ENCODE peak calls at places on chromosomes 7 and 10, in four cellular contexts. One of them, this sample, is unnamed.

GRCh38 chr10:47374611-47375536 is 9.2 kb downstream of the ZNF488 start:
- DNase-seq in neuronal stem cell: no peak
- DNase-seq in IMR-90: peak; percentile 62
- DNase-seq in H1: no peak
- DNase-seq in this sample: no peak

GRCh38 chr10:69911571-69912528 is 110.1 kb downstream of the COL13A1 start:
- DNase-seq in neuronal stem cell: no peak
- DNase-seq in IMR-90: no peak
- DNase-seq in H1: no peak
- DNase-seq in this sample: peak; percentile 42

GRCh38 chr7:74039337-74039736 is 11.4 kb downstream of the ELN start:
- DNase-seq in neuronal stem cell: no peak
- DNase-seq in IMR-90: no peak
- DNase-seq in H1: no peak
- DNase-seq in this sample: no peak

GRCh38 chr10:21264271-21264670 is 261.2 kb downstream of the SKIDA1 start:
- DNase-seq in neuronal stem cell: no peak
- DNase-seq in IMR-90: no peak
- DNase-seq in H1: no peak
- DNase-seq in this sample: no peak

GRCh38 chr7:26428571-26428970 is 136.9 kb downstream of the SNX10 start:
- DNase-seq in neuronal stem cell: no peak
- DNase-seq in IMR-90: no peak
- DNase-seq in H1: no peak
- DNase-seq in this sample: no peak

GRCh38 chr10:109895095-109895818 is 28.1 kb downstream of the XPNPEP1 start:
- DNase-seq in neuronal stem cell: no peak
- DNase-seq in IMR-90: peak; percentile 60
- DNase-seq in H1: no peak
- DNase-seq in this sample: no peak

GRCh38 chr7:51732951-51733350 is 416.3 kb upstream of the COBL start:
- DNase-seq in neuronal stem cell: no peak
- DNase-seq in IMR-90: no peak
- DNase-seq in H1: no peak
- DNase-seq in this sample: peak; percentile 13

GRCh38 chr7:4683043-4683883 is 1.2 kb downstream of the FOXK1 start:
- DNase-seq in neuronal stem cell: no peak
- DNase-seq in IMR-90: no peak
- DNase-seq in H1: no peak
- DNase-seq in this sample: no peak

GRCh38 chr7:24865994-24866615 is 108.8 kb upstream of the GSDME start:
- DNase-seq in neuronal stem cell: no peak
- DNase-seq in IMR-90: no peak
- DNase-seq in H1: no peak
- DNase-seq in this sample: no peak

GRCh38 chr7:44292876-44293560 is 32.4 kb downstream of the CAMK2B start:
- DNase-seq in neuronal stem cell: no peak
- DNase-seq in IMR-90: no peak
- DNase-seq in H1: no peak
- DNase-seq in this sample: no peak

GRCh38 chr10:86733260-86733671 is 23.2 kb upstream of the BMPR1A start:
- DNase-seq in neuronal stem cell: no peak
- DNase-seq in IMR-90: peak; percentile 8
- DNase-seq in H1: no peak
- DNase-seq in this sample: no peak

GRCh38 chr10:122051609-122052385 is 62.8 kb downstream of the TACC2 start:
- DNase-seq in neuronal stem cell: peak; percentile 23
- DNase-seq in IMR-90: peak; percentile 65
- DNase-seq in H1: no peak
- DNase-seq in this sample: peak; percentile 89

GRCh38 chr7:151899513-151900360 is 22.8 kb upstream of the PRKAG2 start:
- DNase-seq in neuronal stem cell: no peak
- DNase-seq in IMR-90: no peak
- DNase-seq in H1: no peak
- DNase-seq in this sample: no peak

GRCh38 chr7:44150466-44150832 is 9.3 kb upstream of the MYL7 start:
- DNase-seq in neuronal stem cell: no peak
- DNase-seq in IMR-90: no peak
- DNase-seq in H1: no peak
- DNase-seq in this sample: no peak

GRCh38 chr10:69451784-69452251 is 553 bp downstream of the TSPAN15 start:
- DNase-seq in neuronal stem cell: no peak
- DNase-seq in IMR-90: no peak
- DNase-seq in H1: peak; percentile 10
- DNase-seq in this sample: peak; percentile 33

GRCh38 chr7:117324940-117325339 is 2.1 kb upstream of the WNT2 start:
- DNase-seq in neuronal stem cell: no peak
- DNase-seq in IMR-90: no peak
- DNase-seq in H1: no peak
- DNase-seq in this sample: peak; percentile 67

GRCh38 chr10:100683545-100684127 is 61.7 kb upstream of the PAX2 start:
- DNase-seq in neuronal stem cell: no peak
- DNase-seq in IMR-90: no peak
- DNase-seq in H1: no peak
- DNase-seq in this sample: no peak

GRCh38 chr10:11440250-11441150 is 170.9 kb downstream of the USP6NL start:
- DNase-seq in neuronal stem cell: no peak
- DNase-seq in IMR-90: no peak
- DNase-seq in H1: no peak
- DNase-seq in this sample: no peak

GRCh38 chr7:6271091-6271658 is 1.2 kb downstream of the CYTH3 start:
- DNase-seq in neuronal stem cell: no peak
- DNase-seq in IMR-90: peak; percentile 39
- DNase-seq in H1: no peak
- DNase-seq in this sample: no peak

GRCh38 chr10:132408823-132409666 is 12.0 kb downstream of the PWWP2B start:
- DNase-seq in neuronal stem cell: no peak
- DNase-seq in IMR-90: no peak
- DNase-seq in H1: no peak
- DNase-seq in this sample: no peak

GRCh38 chr10:89553064-89553734 is 17.8 kb upstream of the SLC16A12 start:
- DNase-seq in neuronal stem cell: no peak
- DNase-seq in IMR-90: peak; percentile 97
- DNase-seq in H1: no peak
- DNase-seq in this sample: no peak

GRCh38 chr10:104614245-104614831 is 26.8 kb upstream of the SORCS3 start:
- DNase-seq in neuronal stem cell: no peak
- DNase-seq in IMR-90: peak; percentile 3
- DNase-seq in H1: no peak
- DNase-seq in this sample: peak; percentile 59

DNA sequence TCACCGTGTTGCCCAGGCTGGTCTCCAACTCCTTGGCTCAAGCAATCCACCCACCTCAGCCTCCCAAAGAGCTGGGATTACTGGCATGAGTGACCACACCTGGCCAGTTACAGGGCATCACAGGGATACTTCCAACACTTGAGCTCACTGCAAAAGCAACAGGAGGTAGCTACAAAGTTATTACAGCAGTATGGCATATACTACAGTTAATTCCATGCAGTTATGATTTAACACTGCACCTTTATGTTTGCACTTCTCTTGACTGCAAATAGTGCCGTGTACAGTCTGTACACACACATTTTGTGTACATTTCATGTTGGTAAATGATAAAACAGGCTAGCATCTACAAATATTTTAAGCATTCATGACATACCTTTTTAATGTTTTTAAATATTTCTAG is 21.3 kb downstream of the SRPK2 start:
- DNase-seq in neuronal stem cell: no peak
- DNase-seq in IMR-90: no peak
- DNase-seq in H1: no peak
- DNase-seq in this sample: no peak
- H3K4ac ChIP-seq in neuronal stem cell: no peak overlapping the region
- H3K4ac ChIP-seq in IMR-90: no peak overlapping the region
- H3K4ac ChIP-seq in H1: no peak overlapping the region
- H3K4ac ChIP-seq in this sample: no peak overlapping the region

DNA sequence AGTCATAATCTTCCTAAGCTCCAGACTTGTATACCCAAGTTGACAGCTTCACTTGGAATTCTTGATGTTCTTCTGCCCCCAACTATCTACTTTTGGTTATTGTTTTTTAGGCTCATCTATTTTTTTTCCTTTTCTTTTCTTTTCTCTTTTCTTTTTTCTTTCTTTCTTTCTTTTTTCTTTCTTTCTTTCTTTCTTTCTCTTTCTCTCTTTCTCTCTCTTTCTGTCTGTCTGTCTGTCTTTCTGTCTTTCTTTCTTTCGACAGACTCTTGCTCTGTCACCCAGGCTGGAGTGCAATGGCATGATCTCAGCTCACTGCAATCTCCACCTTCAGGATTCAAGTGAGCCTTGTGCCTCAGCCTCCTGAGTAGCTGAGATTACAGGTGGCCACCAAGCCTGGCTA is 36.5 kb downstream of the KMT2E start:
- DNase-seq in neuronal stem cell: no peak
- DNase-seq in IMR-90: no peak
- DNase-seq in H1: no peak
- DNase-seq in this sample: peak; percentile 17
- H3K36me3 ChIP-seq in neuronal stem cell: peaks cover 11% of the 10 kb centered on the region
- H3K36me3 ChIP-seq in IMR-90: peaks cover 27% of the 10 kb centered on the region
- H3K36me3 ChIP-seq in H1: peaks cover 20% of the 10 kb centered on the region
- H3K36me3 ChIP-seq in this sample: no peaks in the 10 kb centered on the region

GRCh38 chr7:148664319-148664718 is 34.4 kb upstream of the CUL1 start:
- DNase-seq in neuronal stem cell: no peak
- DNase-seq in IMR-90: peak; percentile 27
- DNase-seq in H1: no peak
- DNase-seq in this sample: no peak
- H2BK15ac ChIP-seq in neuronal stem cell: no peak overlapping the region
- H2BK15ac ChIP-seq in IMR-90: no peak overlapping the region
- H2BK15ac ChIP-seq in H1: no peak overlapping the region
- H2BK15ac ChIP-seq in this sample: no peak overlapping the region

GRCh38 chr7:94004024-94004945 is at the start of gene BET1:
- DNase-seq in neuronal stem cell: peak; percentile 94
- DNase-seq in IMR-90: peak; percentile 97
- DNase-seq in H1: peak; percentile 77
- DNase-seq in this sample: peak; percentile 99
- H3K4ac ChIP-seq in neuronal stem cell: no peak within 1 kb of the TSS
- H3K4ac ChIP-seq in IMR-90: peak within 1 kb of the TSS; percentile 87
- H3K4ac ChIP-seq in H1: peak within 1 kb of the TSS; percentile 81
- H3K4ac ChIP-seq in this sample: peak within 1 kb of the TSS; percentile 74

DNA sequence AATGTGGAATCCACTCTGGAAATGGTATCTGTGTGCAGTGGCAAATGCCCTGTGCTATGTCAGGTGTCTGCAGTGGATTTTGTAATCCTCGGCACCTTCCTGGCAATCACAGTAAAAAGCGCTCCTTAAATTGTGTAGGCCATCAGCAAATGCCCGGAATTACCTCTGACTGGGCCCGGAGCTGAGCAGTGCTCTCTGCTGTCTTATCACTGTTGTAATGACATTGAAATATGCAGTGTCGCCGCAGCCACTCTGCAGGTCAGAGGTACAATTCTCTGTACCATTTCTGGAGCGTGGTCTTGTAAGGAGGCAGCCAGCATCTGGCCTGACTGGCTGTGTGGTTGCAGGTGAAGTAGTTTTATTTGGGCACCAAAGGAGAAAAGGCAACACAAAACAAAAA is 416.4 kb upstream of the MKI67 start:
- DNase-seq in neuronal stem cell: no peak
- DNase-seq in IMR-90: no peak
- DNase-seq in H1: no peak
- DNase-seq in this sample: no peak
- H3K36me3 ChIP-seq in neuronal stem cell: no peaks in the 10 kb centered on the region
- H3K36me3 ChIP-seq in IMR-90: no peaks in the 10 kb centered on the region
- H3K36me3 ChIP-seq in H1: no peaks in the 10 kb centered on the region
- H3K36me3 ChIP-seq in this sample: no peaks in the 10 kb centered on the region

DNA sequence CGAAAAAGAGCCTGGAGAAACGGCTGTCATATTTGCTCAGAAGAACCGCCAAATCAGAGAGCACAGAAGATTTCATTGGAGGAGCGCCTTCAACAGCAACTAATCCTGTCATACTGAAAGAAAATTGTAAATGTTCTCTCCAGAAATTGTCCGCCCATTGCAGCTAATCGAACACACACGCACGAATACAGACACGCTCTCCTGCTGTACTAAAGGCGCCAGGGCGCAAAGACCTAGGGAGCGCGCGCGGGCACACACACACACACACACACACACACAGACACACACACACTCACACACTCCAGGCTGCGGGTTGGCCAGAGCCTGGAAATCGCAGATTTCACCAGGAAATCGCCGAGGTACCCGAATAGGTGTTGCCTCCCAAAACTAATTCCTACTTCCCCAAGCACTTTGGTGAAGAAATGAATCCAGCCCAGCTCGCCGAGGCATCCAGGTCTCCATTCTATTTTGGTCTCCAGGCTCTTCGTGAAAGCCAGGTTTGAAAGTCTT is at the start of gene CHRM2:
- DNase-seq in neuronal stem cell: peak; percentile 35
- DNase-seq in IMR-90: peak; percentile 90
- DNase-seq in H1: no peak
- DNase-seq in this sample: peak; percentile 41
- H2BK15ac ChIP-seq in neuronal stem cell: peak within 1 kb of the TSS; percentile 5
- H2BK15ac ChIP-seq in IMR-90: peak within 1 kb of the TSS; percentile 65
- H2BK15ac ChIP-seq in H1: no peak within 1 kb of the TSS
- H2BK15ac ChIP-seq in this sample: no peak within 1 kb of the TSS

GRCh38 chr7:28986028-28986427 is 27.9 kb upstream of the TRIL start:
- DNase-seq in neuronal stem cell: no peak
- DNase-seq in IMR-90: no peak
- DNase-seq in H1: no peak
- DNase-seq in this sample: no peak

GRCh38 chr7:28988818-28989595 is 30.9 kb upstream of the TRIL start:
- DNase-seq in neuronal stem cell: no peak
- DNase-seq in IMR-90: peak; percentile 93
- DNase-seq in H1: no peak
- DNase-seq in this sample: peak; percentile 69

GRCh38 chr7:28988091-28988490 is 30.0 kb upstream of the TRIL start:
- DNase-seq in neuronal stem cell: no peak
- DNase-seq in IMR-90: peak; percentile 38
- DNase-seq in H1: no peak
- DNase-seq in this sample: no peak

GRCh38 chr7:28984631-28985030 is 26.5 kb upstream of the TRIL start:
- DNase-seq in neuronal stem cell: peak; percentile 31
- DNase-seq in IMR-90: peak; percentile 85
- DNase-seq in H1: no peak
- DNase-seq in this sample: peak; percentile 81

GRCh38 chr7:28986723-28987122 is 28.6 kb upstream of the TRIL start:
- DNase-seq in neuronal stem cell: no peak
- DNase-seq in IMR-90: peak; percentile 77
- DNase-seq in H1: no peak
- DNase-seq in this sample: no peak
- H3K4ac ChIP-seq in neuronal stem cell: no peak overlapping the region
- H3K4ac ChIP-seq in IMR-90: peak overlapping the region; percentile 50
- H3K4ac ChIP-seq in H1: no peak overlapping the region
- H3K4ac ChIP-seq in this sample: no peak overlapping the region